ENCODE peak calls at places on chromosomes 16 and 17, in four cellular contexts. B is GM12891, O is GM12878, R is HepG2. L is an unnamed sample.

GRCh38 chr16:56506941-56507340 is 12.9 kb downstream of the BBS2 start:
- DNase-seq in B (no peak), R (no peak), O (no peak), L (no peak)

GRCh38 chr17:47636273-47637030 is 13.3 kb upstream of the KPNB1 start:
- DNase-seq in R (no peak), O (no peak), B (no peak), L (no peak)

GRCh38 chr17:78272181-78272913 is 40.9 kb downstream of the TMEM235 start:
- DNase-seq in R (no peak), O (no peak), B (no peak), L (no peak)

GRCh38 chr16:69823831-69824563 is 61.9 kb downstream of the WWP2 start:
- DNase-seq in O (peak), R (no peak), B (peak), L (peak)

GRCh38 chr16:84788968-84789371 is 30.8 kb upstream of the CRISPLD2 start:
- DNase-seq in O (no peak), R (no peak), B (no peak), L (no peak)

GRCh38 chr16:49458221-49458620 is 84.6 kb downstream of the C16orf78 start:
- DNase-seq in R (no peak), O (no peak), B (no peak), L (no peak)

GRCh38 chr17:3033741-3034577 is 29.4 kb downstream of the OR1D5 start:
- DNase-seq in O (no peak), R (no peak), B (no peak), L (no peak)

GRCh38 chr17:57485916-57486315 is 229.6 kb downstream of the MSI2 start:
- DNase-seq in O (no peak), R (no peak), B (no peak), L (no peak)

GRCh38 chr17:74677558-74678466 is 34.9 kb downstream of the CD300LF start:
- DNase-seq in B (no peak), R (no peak), O (no peak), L (no peak)

GRCh38 chr17:7111784-7112526 is 2.7 kb downstream of the ASGR2 start:
- DNase-seq in R (peak), B (no peak), O (no peak), L (no peak)

GRCh38 chr16:85162478-85163277 is 50.4 kb upstream of the CIBAR2 start:
- DNase-seq in O (no peak), R (no peak), B (no peak), L (no peak)

GRCh38 chr17:81083125-81083765 is 48.3 kb downstream of the BAIAP2 start:
- DNase-seq in O (no peak), R (peak), B (no peak), L (no peak)

GRCh38 chr17:8164815-8165131 is 2.0 kb upstream of the VAMP2 start:
- DNase-seq in B (no peak), R (no peak), O (no peak), L (no peak)

GRCh38 chr17:50258647-50259483 is 15.4 kb upstream of the TMEM92 start:
- DNase-seq in O (no peak), R (no peak), B (peak), L (peak)

GRCh38 chr17:73103661-73104335 is 11.3 kb upstream of the SLC39A11 start:
- DNase-seq in B (no peak), O (no peak), R (no peak), L (no peak)

GRCh38 chr16:77571463-77571862 is 136.6 kb upstream of the ADAMTS18 start:
- DNase-seq in O (no peak), B (no peak), R (no peak), L (no peak)

GRCh38 chr17:77990301-77990700 is 31.8 kb downstream of the TNRC6C start:
- DNase-seq in R (no peak), B (no peak), O (no peak), L (no peak)

GRCh38 chr17:50916026-50916707 is 50.0 kb upstream of the TOB1 start:
- DNase-seq in B (no peak), O (no peak), R (no peak), L (no peak)

GRCh38 chr16:4091638-4092037 is 24.6 kb downstream of the ADCY9 start:
- DNase-seq in R (no peak), B (no peak), O (no peak), L (no peak)

GRCh38 chr16:58730724-58731370 is 3.3 kb downstream of the GOT2 start:
- DNase-seq in B (no peak), R (no peak), O (no peak), L (no peak)

GRCh38 chr17:47831934-47832327 is 461 bp downstream of the LRRC46 start:
- DNase-seq in R (no peak), B (no peak), O (no peak), L (no peak)

GRCh38 chr16:88536510-88536909 is 33.7 kb upstream of the ZC3H18 start:
- DNase-seq in B (no peak), O (no peak), R (no peak), L (no peak)

GRCh38 chr16:77212736-77213541 is 13.7 kb downstream of the SYCE1L start:
- DNase-seq in B (peak), R (no peak), O (no peak), L (peak)

GRCh38 chr16:14018848-14019247 is 52.3 kb upstream of the MRTFB start:
- DNase-seq in B (no peak), R (no peak), O (no peak), L (no peak)

GRCh38 chr17:41444640-41445039 is 3.9 kb upstream of the KRT38 start:
- DNase-seq in O (no peak), B (no peak), R (no peak), L (no peak)

GRCh38 chr16:11621920-11622651 is 35.4 kb upstream of the LITAF start:
- DNase-seq in B (no peak), O (no peak), R (no peak), L (peak)

GRCh38 chr17:51016099-51016498 is 104.6 kb downstream of the SPAG9 start:
- DNase-seq in R (no peak), B (no peak), O (no peak), L (no peak)

GRCh38 chr17:49705254-49705653 is 2.5 kb downstream of the SLC35B1 start:
- DNase-seq in R (no peak), B (no peak), O (no peak), L (no peak)

GRCh38 chr16:4777339-4778049 is 10.5 kb upstream of the ZNF500 start:
- DNase-seq in B (no peak), O (no peak), R (no peak), L (no peak)

GRCh38 chr16:17836868-17837602 is 366.3 kb upstream of the XYLT1 start:
- DNase-seq in O (no peak), B (no peak), R (peak), L (no peak)

GRCh38 chr17:56593073-56593740 is at the start of gene NOG:
- DNase-seq in R (no peak), B (peak), O (no peak), L (peak)

GRCh38 chr16:61862756-61863155 is 173.5 kb downstream of the CDH8 start:
- DNase-seq in R (no peak), O (no peak), B (no peak), L (no peak)

GRCh38 chr17:79978545-79978852 is 57.2 kb downstream of the TBC1D16 start:
- DNase-seq in O (no peak), R (no peak), B (no peak), L (no peak)

GRCh38 chr16:50859628-50860360 is 117.9 kb downstream of the CYLD start:
- DNase-seq in B (no peak), R (peak), O (no peak), L (no peak)

GRCh38 chr17:69466451-69466850 is 52.0 kb downstream of the MAP2K6 start:
- DNase-seq in B (no peak), R (no peak), O (no peak), L (no peak)

GRCh38 chr16:1770328-1771071 is 843 bp downstream of the NME3 start:
- DNase-seq in B (peak), R (no peak), O (no peak), L (peak)

GRCh38 chr16:79379083-79379482 is 221.5 kb downstream of the MAF start:
- DNase-seq in R (no peak), O (no peak), B (no peak), L (no peak)

GRCh38 chr16:79386299-79386698 is 214.2 kb downstream of the MAF start:
- DNase-seq in B (no peak), R (no peak), O (no peak), L (no peak)

GRCh38 chr16:79380990-79381389 is 219.5 kb downstream of the MAF start:
- DNase-seq in B (no peak), R (no peak), O (no peak), L (no peak)

DNA sequence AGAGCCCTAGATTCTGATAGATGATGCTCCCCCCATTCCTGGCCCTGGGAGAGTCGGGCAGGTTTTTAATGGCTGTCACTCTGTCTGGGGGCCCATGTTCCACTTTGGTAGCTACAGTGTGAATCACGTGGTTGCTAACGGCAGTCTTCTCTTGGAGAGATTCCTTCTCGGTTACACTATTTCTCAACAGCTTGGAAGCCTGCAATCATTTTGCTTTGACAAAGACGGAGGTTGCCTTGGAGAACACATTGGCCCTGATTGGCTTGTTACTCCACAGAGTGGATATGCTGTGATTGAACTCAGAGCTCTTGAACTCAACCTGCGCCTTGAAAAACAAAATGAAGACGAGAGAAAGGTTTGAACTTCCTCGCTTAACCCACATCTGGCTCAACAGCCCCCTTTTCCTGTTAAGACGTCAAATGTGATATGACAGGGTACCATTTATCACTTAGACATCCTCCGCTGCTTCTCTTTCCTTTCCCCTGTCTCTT is 218.9 kb downstream of the MAF start:
- DNase-seq in B (no peak), R (no peak), O (no peak), L (no peak)
- TF ChIP-seq POLR2A in B (no peak), R (no peak), O (no peak), L (no peak)

GRCh38 chr17:55576237-55576998 is 65.2 kb upstream of the SMIM36 start:
- DNase-seq in O (peak), B (no peak), R (peak), L (no peak)
- TF ChIP-seq TAF1 in O (no peak), B (no peak), R (no peak), L (no peak)

GRCh38 chr17:65902831-65903549 is 288.9 kb downstream of the CEP112 start:
- DNase-seq in B (no peak), O (no peak), R (no peak), L (no peak)
- TF ChIP-seq POLR2AphosphoS5 in B (no peak), O (no peak), R (no peak), L (no peak)

GRCh38 chr16:31113420-31114124 is 3.9 kb upstream of the KAT8 start:
- DNase-seq in B (no peak), R (peak), O (no peak), L (no peak)

GRCh38 chr16:31114468-31114867 is 3.0 kb upstream of the KAT8 start:
- DNase-seq in R (no peak), B (no peak), O (no peak), L (no peak)

GRCh38 chr16:31120129-31120528 is 2.7 kb downstream of the KAT8 start:
- DNase-seq in O (no peak), R (no peak), B (no peak), L (no peak)

GRCh38 chr16:31118223-31119155 is 1.0 kb downstream of the KAT8 start:
- DNase-seq in R (no peak), B (no peak), O (no peak), L (no peak)

GRCh38 chr16:31117384-31118222 is at the start of gene KAT8:
- DNase-seq in O (peak), R (peak), B (peak), L (peak)
- TF ChIP-seq POLR2A in O (peak), R (peak), B (peak), L (peak)

DNA sequence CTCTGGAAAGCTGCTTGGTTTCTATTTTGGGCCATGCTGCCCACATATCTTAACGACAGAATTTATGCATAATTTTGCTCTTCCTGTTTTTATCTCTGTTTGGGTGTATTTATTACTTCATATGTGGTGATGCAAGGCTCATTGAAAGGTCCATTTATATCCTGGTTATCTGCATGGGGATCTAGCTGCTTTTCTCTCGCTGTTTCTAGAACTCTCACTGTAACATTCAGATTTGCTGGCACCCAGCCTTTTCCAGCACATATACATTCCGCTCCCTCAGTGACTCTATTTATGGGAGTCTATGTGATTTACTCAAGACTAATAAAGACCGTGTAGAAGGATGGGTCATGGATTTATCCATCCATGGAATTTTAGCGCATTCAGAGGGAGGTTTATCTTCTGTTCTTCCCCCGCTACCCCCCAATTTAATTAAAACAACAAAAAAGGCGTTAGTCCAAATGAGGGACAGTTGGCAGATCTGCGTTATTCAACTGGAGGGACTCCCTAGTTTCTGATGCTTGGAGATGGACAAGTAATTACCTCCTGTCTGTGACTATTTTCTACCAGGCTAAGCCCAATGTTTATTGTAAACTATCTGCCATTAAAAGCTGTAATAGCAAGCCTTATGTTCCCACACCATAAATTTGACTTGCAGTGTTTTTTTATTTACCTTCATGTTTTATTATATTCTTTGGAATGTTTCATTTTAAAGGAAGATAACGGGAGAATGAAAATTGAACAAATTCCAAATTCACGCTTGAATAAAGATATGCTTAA is 19.8 kb upstream of the MARCHF10 start:
- DNase-seq in B (no peak), O (no peak), R (no peak), L (no peak)
- TF ChIP-seq TAF1 in B (no peak), O (no peak), R (no peak), L (no peak)

GRCh38 chr17:19307521-19307920 is 55.0 kb downstream of the B9D1 start:
- DNase-seq in R (no peak), O (no peak), B (no peak), L (no peak)

GRCh38 chr17:19304751-19305150 is 57.8 kb downstream of the B9D1 start:
- DNase-seq in O (no peak), B (no peak), R (no peak), L (no peak)

GRCh38 chr17:19305261-19305660 is 57.3 kb downstream of the B9D1 start:
- DNase-seq in B (no peak), O (no peak), R (no peak), L (no peak)

GRCh38 chr17:19305761-19306159 is 56.8 kb downstream of the B9D1 start:
- DNase-seq in R (no peak), B (no peak), O (no peak), L (no peak)

DNA sequence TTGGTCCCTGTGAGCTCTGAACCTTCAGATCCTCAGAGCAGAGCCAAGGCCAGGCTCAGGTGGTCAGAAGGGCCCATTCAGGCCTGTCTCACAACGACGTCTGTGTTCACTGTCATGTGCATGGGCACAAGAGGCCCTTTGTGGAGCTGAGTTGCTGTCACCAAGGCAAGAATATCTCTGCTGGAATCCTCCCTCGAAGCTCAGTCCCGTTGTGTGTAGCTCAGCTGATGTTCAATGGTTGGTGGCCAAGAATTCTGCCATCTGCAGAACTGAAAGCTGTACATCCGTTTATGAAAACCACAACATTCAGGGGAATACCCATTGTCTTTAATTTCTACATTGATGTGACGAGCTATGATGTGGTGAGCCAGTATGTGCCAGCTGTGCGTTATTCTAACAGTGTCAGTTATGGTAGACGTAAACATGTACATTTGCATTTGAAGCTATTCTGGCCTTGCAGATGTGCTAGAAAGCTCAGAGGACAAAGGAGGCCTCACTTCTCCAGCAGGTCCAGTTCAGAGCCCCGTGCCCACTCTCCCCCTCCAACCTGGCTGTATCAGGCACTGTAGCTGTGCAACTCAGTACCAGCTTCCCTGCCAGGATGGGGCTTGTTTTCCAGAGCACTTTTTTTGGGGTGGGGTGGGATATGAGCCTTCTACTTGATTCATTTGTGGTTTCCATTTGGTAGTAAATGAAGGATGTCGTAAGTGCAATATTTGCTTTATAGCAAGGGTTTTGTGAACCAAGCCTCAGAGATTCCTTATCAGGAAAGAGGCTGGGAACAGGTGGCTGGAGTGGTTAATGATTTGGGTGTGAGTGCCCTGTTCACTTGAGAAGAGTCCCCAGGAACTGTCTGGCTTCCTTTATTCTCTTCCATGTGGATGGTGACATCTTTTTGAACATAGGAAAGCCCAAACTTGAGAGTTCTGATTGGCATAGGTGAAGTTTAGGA is 56.1 kb downstream of the B9D1 start:
- DNase-seq in O (peak), R (peak), B (peak), L (no peak)
- TF ChIP-seq POLR2AphosphoS5 in O (peak), R (no peak), B (peak), L (no peak)

DNA sequence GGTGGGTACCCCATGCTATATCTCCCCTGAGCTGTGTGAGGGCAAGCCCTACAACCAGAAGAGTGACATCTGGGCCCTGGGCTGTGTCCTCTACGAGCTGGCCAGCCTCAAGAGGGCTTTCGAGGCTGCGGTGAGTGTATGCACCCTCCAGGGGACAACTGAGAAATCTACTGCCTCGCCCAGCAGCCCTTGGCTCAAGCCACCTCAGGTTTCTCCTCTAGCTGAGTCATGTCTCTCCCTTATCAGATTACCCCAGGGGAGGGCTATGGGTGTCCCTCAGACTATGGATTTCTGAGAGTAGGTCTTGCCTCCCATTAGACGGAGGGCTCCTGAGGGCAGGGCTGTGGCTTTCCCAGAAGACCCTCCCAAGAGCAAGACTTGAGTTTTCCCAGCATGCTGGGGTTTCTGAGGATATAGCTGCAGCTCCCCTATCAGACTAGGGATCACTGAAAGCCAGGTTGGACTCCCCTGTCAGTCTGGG is 6.7 kb downstream of the NEK8 start:
- DNase-seq in O (no peak), B (no peak), R (no peak), L (no peak)
- TF ChIP-seq POLR2A in O (no peak), B (no peak), R (no peak), L (no peak)

DNA sequence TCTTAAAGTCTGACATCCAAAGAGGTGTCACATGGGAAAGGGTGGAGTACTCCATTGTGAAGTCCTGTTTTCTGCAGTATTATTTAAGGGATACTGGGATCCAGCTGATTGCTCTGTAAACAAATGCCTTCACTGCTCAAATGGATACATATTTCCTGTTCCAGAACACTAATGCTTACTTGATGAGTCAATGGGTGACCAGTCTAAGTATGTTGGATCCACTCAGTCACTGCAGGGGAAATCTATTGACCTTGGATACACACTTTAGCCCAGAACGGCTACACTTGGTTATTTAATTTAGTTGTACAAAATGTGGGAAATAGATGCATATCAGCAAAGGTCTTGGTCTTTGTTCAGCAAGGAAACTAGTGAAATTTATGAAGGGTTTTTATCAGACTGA is 261.4 kb downstream of the MAP2K4 start:
- DNase-seq in O (no peak), R (no peak), B (no peak), L (no peak)
- TF ChIP-seq TAF1 in O (no peak), R (no peak), B (no peak), L (no peak)

GRCh38 chr16:67194257-67194656 is 2.3 kb downstream of the E2F4 start:
- DNase-seq in R (no peak), B (no peak), O (no peak), L (no peak)
- TF ChIP-seq POLR2AphosphoS5 in R (no peak), B (no peak), O (no peak), L (no peak)

GRCh38 chr17:54968259-54968953 is at the start of the genes COX11 and STXBP4:
- DNase-seq in R (peak), O (peak), B (peak), L (peak)
- TF ChIP-seq POLR2A in R (peak), O (peak), B (peak), L (peak)